ENCODE peak calls at places on chromosomes 12 and 14, in six cellular contexts. One of them, this sample, is unnamed.

GRCh38 chr14:90533591-90534021 is 136.8 kb downstream of the CALM1 start:
- DNase-seq in left kidney: no peak
- DNase-seq in left lung: no peak
- DNase-seq in GOT3: no peak
- DNase-seq in cardiac fibroblast: no peak
- DNase-seq in T-cell: no peak
- DNase-seq in this sample: no peak

GRCh38 chr12:16949351-16949750 is 343.4 kb upstream of the LMO3 start:
- DNase-seq in left lung: no peak
- DNase-seq in left kidney: no peak
- DNase-seq in cardiac fibroblast: no peak
- DNase-seq in T-cell: no peak
- DNase-seq in GOT3: no peak
- DNase-seq in this sample: no peak

GRCh38 chr12:76764856-76765255 is 941 bp downstream of the ZDHHC17 start:
- DNase-seq in GOT3: no peak
- DNase-seq in cardiac fibroblast: peak
- DNase-seq in left lung: no peak
- DNase-seq in left kidney: no peak
- DNase-seq in T-cell: no peak
- DNase-seq in this sample: peak

GRCh38 chr12:72836184-72836583 is 564.0 kb downstream of the TRHDE start:
- DNase-seq in GOT3: no peak
- DNase-seq in T-cell: no peak
- DNase-seq in cardiac fibroblast: no peak
- DNase-seq in left lung: no peak
- DNase-seq in left kidney: peak
- DNase-seq in this sample: no peak

GRCh38 chr12:97556201-97556824 is 93.7 kb downstream of the RMST start:
- DNase-seq in GOT3: no peak
- DNase-seq in left kidney: peak
- DNase-seq in cardiac fibroblast: peak
- DNase-seq in T-cell: no peak
- DNase-seq in left lung: peak
- DNase-seq in this sample: peak

GRCh38 chr12:79384551-79384950 is 306.2 kb downstream of the PAWR start:
- DNase-seq in cardiac fibroblast: no peak
- DNase-seq in left kidney: no peak
- DNase-seq in T-cell: no peak
- DNase-seq in GOT3: no peak
- DNase-seq in left lung: no peak
- DNase-seq in this sample: no peak

GRCh38 chr12:56220611-56221232 is 1.0 kb downstream of the RNF41 start:
- DNase-seq in left kidney: peak
- DNase-seq in left lung: no peak
- DNase-seq in T-cell: no peak
- DNase-seq in GOT3: no peak
- DNase-seq in cardiac fibroblast: peak
- DNase-seq in this sample: peak

GRCh38 chr14:75643985-75644384 is 16.7 kb downstream of the ERG28 start:
- DNase-seq in T-cell: no peak
- DNase-seq in cardiac fibroblast: no peak
- DNase-seq in GOT3: no peak
- DNase-seq in left lung: no peak
- DNase-seq in left kidney: no peak
- DNase-seq in this sample: no peak

This sample was measured in fibroblast of villous mesenchyme.